ENCODE peak calls at places on chromosomes 7 and 10, in four cellular contexts. W is adrenal gland, J is Peyer's patch, P is mammary epithelial cell. R is an unnamed sample.

GRCh38 chr7:81159402-81159801 is 240.6 kb upstream of the SEMA3C start:
- DNase-seq in W (no peak), J (no peak), P (peak), R (no peak)

GRCh38 chr10:93553501-93554374 is 12.7 kb upstream of the FFAR4 start:
- DNase-seq in W (no peak), J (no peak), P (no peak), R (no peak)

GRCh38 chr7:2507917-2508306 is 11.7 kb upstream of the LFNG start:
- DNase-seq in W (no peak), J (no peak), P (no peak), R (no peak)

GRCh38 chr10:58943234-58943633 is 233.2 kb upstream of the PHYHIPL start:
- DNase-seq in W (no peak), J (no peak), P (no peak), R (no peak)

GRCh38 chr7:28862876-28863275 is 95.3 kb downstream of the TRIL start:
- DNase-seq in W (no peak), J (no peak), P (no peak), R (no peak)

GRCh38 chr10:19479854-19480253 is 336.4 kb upstream of the PLXDC2 start:
- DNase-seq in W (no peak), J (no peak), P (no peak), R (no peak)

GRCh38 chr10:4984971-4985594 is 18.6 kb downstream of the AKR1C2 start:
- DNase-seq in W (no peak), J (no peak), P (no peak), R (no peak)

GRCh38 chr7:116527521-116527920 is 2.7 kb downstream of the CAV1 start:
- DNase-seq in W (no peak), J (no peak), P (no peak), R (no peak)

GRCh38 chr7:2540133-2540532 is 15.2 kb downstream of the BRAT1 start:
- DNase-seq in W (no peak), J (peak), P (no peak), R (no peak)

GRCh38 chr10:130659528-130659927 is 523.3 kb downstream of the GLRX3 start:
- DNase-seq in W (no peak), J (no peak), P (no peak), R (no peak)

GRCh38 chr10:30063098-30063497 is 3.7 kb upstream of the JCAD start:
- DNase-seq in W (no peak), J (no peak), P (no peak), R (no peak)

GRCh38 chr10:130369645-130370381 is 233.6 kb downstream of the GLRX3 start:
- DNase-seq in W (no peak), J (no peak), P (no peak), R (no peak)

GRCh38 chr7:135758531-135758932 is 9.9 kb upstream of the FAM180A start:
- DNase-seq in W (no peak), J (no peak), P (peak), R (peak)

GRCh38 chr10:72218756-72219155 is 2.7 kb upstream of the ASCC1 start:
- DNase-seq in W (no peak), J (no peak), P (no peak), R (no peak)

GRCh38 chr10:89414879-89415821 is 782 bp downstream of the IFIT5 start:
- DNase-seq in W (peak), J (peak), P (peak), R (peak)

GRCh38 chr7:44288381-44288685 is 37.1 kb downstream of the CAMK2B start:
- DNase-seq in W (peak), J (peak), P (no peak), R (no peak)

GRCh38 chr7:101104799-101105198 is 19.5 kb downstream of the TRIM56 start:
- DNase-seq in W (no peak), J (no peak), P (no peak), R (no peak)

GRCh38 chr10:61135276-61135721 is 191.3 kb upstream of the RHOBTB1 start:
- DNase-seq in W (no peak), J (no peak), P (no peak), R (no peak)

GRCh38 chr10:127320176-127320575 is 123.8 kb upstream of the INSYN2A start:
- DNase-seq in W (peak), J (no peak), P (no peak), R (no peak)

GRCh38 chr10:119360181-119360921 is 153.0 kb downstream of the GRK5 start:
- DNase-seq in W (peak), J (no peak), P (no peak), R (peak)

GRCh38 chr7:154862153-154862791 is 140.7 kb downstream of the PAXIP1 start:
- DNase-seq in W (no peak), J (peak), P (no peak), R (no peak)

GRCh38 chr10:29732918-29733317 is 98.1 kb upstream of the SVIL start:
- DNase-seq in W (no peak), J (no peak), P (no peak), R (no peak)

GRCh38 chr10:665579-666091 is 23.8 kb downstream of the DIP2C start:
- DNase-seq in W (peak), J (no peak), P (no peak), R (peak)

GRCh38 chr10:2150315-2150714 is 413.0 kb upstream of the ADARB2 start:
- DNase-seq in W (no peak), J (no peak), P (no peak), R (no peak)

GRCh38 chr10:118028619-118029018 is 18.1 kb downstream of the RAB11FIP2 start:
- DNase-seq in W (no peak), J (no peak), P (no peak), R (no peak)

DNA sequence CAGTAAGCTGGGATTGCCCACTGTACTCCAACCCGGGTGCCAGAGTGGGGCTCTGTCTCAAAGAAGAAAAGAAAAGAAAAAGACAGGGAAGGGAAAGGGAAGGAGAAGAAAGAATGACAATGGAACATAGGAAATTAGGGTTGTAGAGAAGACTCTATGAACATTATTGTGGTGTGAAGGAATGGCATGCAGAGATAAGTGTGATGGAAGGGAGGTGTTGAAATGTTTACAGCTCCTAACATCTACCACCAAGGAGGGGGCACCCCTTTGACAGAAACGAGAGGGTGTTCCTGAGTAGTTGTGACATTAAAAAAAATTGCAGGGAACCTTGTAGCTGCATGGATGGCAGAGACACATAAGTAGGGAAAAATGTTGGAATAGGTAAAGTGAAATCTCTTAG is 27.5 kb downstream of the AUTS2 start:
- DNase-seq in W (no peak), J (no peak), P (no peak), R (no peak)
- H3K4me3 ChIP-seq in W (no peak), J (no peak), P (no peak), R (no peak)

GRCh38 chr7:35588647-35589046 is 106.3 kb downstream of the HERPUD2 start:
- DNase-seq in W (no peak), J (no peak), P (no peak), R (no peak)

GRCh38 chr7:35596061-35596460 is 98.9 kb downstream of the HERPUD2 start:
- DNase-seq in W (no peak), J (no peak), P (no peak), R (no peak)

GRCh38 chr7:35599061-35599460 is 95.9 kb downstream of the HERPUD2 start:
- DNase-seq in W (no peak), J (no peak), P (no peak), R (no peak)

GRCh38 chr7:35599642-35600041 is 95.3 kb downstream of the HERPUD2 start:
- DNase-seq in W (no peak), J (no peak), P (no peak), R (no peak)

GRCh38 chr7:35593896-35594295 is 101.0 kb downstream of the HERPUD2 start:
- DNase-seq in W (no peak), J (no peak), P (no peak), R (no peak)
- TF ChIP-seq CTCF in W (no peak), J (no peak), P (peak), R (no peak)

DNA sequence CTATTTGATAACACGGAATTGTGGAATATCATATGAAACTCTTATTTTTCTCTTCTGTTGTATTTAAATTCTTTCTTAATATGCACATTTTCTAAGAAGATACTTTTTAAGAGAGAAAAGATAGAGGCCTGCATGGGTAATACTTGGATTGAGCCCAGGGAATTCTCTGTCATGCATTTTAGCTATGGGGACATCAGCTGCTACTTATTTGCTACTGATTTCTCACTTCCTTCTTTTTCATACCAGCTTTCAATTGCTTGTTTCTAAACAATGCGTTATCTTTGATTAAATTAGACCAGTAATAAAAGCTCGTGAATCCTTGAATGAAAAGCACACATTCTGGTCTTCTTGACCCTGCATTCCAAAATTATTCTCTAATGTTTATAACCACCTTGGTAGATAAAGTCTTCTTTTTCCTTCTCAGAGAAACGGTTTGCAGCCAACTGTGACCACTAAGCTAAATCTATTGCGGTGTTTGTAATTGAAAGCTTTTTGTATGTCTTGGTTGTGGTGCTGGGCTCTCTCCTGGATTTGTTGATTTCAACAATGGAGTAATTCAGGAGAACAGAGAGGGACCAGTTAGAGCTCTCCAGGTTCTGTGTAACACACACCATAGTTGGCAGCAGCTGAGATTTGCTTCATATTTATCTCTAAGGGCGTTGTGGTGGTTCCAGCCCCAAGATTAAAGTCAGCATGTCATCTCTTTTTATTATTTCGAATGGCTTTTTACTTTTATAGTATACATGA is 139.3 kb downstream of the PPP1R9A start:
- DNase-seq in W (no peak), J (no peak), P (no peak), R (no peak)
- H3K27ac ChIP-seq in W (no peak), J (no peak), P (no peak), R (no peak)

DNA sequence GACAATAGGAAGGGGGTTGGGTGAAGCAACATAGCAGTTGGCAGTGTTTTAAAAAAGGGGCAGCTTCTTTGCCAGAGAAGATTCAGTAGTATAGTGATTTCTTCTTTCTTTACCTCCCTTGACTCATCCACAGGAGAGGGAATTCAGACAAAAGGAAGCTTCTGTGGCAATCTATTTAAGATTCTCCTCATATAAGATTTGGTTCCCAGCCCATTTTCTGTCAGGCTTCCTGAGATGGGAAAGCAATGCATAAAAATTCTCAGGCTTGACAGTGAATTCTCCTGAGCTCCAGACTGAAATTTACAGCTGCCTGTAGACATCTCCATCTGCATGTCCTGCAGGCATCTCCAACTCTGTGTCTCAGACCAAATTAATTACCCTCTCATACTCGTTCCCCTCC is 72.9 kb downstream of the TSPAN12 start:
- DNase-seq in W (no peak), J (no peak), P (no peak), R (no peak)
- H3K4me3 ChIP-seq in W (no peak), J (no peak), P (no peak), R (no peak)

DNA sequence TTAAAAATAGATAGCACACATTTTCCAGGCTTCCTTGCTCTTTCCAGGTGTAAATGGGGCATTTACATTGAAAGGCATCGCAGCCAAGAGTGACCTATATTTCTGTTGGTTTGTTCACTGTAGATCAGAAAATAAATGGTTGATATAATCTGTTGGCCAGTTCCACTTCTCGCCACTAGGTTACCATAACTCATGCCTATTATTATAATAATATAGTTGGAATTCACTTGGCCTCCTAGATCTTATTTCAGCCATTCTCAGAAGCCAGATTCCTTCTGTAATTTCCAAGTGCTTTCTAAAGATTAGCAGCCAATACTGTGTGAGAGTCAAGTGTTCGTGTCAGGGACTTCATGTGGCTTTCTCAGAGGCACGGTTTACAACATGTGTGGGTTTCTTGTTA is 179.5 kb downstream of the DNAH11 start:
- DNase-seq in W (no peak), J (no peak), P (no peak), R (no peak)
- TF ChIP-seq CTCF in W (no peak), J (peak), P (peak), R (peak)

GRCh38 chr7:37775921-37776320 is 72.5 kb upstream of the NME8 start:
- DNase-seq in W (no peak), J (no peak), P (no peak), R (no peak)
- H3K27ac ChIP-seq in W (no peak), J (no peak), P (no peak), R (no peak)

DNA sequence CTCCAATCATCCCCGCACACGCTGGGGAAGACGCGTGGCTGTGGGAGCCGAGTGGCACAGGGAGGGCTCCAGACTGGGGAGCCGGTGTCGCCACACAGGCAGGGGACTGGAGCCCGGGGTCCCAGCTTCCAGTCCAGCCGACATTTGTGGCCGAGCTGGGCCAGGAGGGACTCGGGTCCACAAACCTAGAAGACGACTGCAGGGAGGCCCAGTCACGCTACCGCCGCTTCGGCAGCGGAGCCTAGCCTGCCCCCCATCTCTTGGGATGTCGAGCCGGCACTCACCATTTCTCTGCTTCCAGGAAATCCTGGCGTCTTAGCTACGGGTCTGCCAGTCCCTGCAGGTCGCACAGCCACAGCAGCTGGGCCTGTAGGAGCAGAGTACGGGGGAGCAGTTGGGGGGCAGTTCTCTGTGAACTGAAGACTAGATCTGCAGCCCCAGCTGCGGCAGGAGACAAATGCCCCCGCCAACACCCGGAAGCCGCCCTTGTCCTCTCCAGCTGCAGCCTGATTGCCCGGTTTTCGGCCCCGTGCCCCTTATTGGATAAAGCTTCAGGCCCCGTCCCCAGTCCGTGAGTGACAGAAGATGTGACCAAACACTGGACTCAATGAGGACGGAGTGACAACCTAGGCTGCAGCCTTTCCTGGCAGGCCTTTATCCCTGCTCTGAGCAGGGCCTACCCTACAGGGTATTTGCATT is 270.7 kb downstream of the ZNF33B start:
- DNase-seq in W (peak), J (peak), P (peak), R (peak)
- H3K4me3 ChIP-seq in W (no peak), J (peak), P (peak), R (peak)

GRCh38 chr7:114081606-114082425 is 163.0 kb upstream of the PPP1R3A start:
- DNase-seq in W (no peak), J (no peak), P (peak), R (no peak)
- TF ChIP-seq CTCF in W (peak), J (peak), P (peak), R (peak)

R was measured in left ventricle myocardium inferior.